ENCODE peak calls at places on chromosomes 5 and 9, in four cellular contexts. F, V, E and B are unnamed samples. For H3K4me1 and H3K9me3, the result is how much of the 10 kb centered on the place peaks cover.

GRCh38 chr5:61625682-61626620 is 293.9 kb downstream of the ZSWIM6 start:
- DNase-seq in F (no peak), V (peak), E (peak), B (peak)

GRCh38 chr9:3954950-3955670 is 344.8 kb downstream of the GLIS3 start:
- DNase-seq in E (no peak), V (no peak), F (no peak), B (no peak)

GRCh38 chr9:27654629-27655285 is 81.5 kb upstream of the C9orf72 start:
- DNase-seq in V (no peak), F (no peak), E (no peak), B (peak)

GRCh38 chr9:4463824-4464223 is 26.4 kb upstream of the SLC1A1 start:
- DNase-seq in F (no peak), E (no peak), V (no peak), B (no peak)

GRCh38 chr9:70466976-70467551 is 52.6 kb upstream of the KLF9 start:
- DNase-seq in V (no peak), F (no peak), E (no peak), B (peak)

GRCh38 chr5:131589510-131590348 is 45.3 kb downstream of the RAPGEF6 start:
- DNase-seq in V (no peak), E (no peak), F (no peak), B (no peak)

GRCh38 chr5:138520971-138521370 is 22.1 kb downstream of the ETF1 start:
- DNase-seq in V (no peak), E (no peak), F (no peak), B (no peak)

GRCh38 chr9:127960410-127961165 is 20.2 kb downstream of the EEIG1 start:
- DNase-seq in V (no peak), F (no peak), E (no peak), B (no peak)

GRCh38 chr5:8683528-8683927 is 814.6 kb downstream of the MTRR start:
- DNase-seq in F (no peak), E (no peak), V (no peak), B (no peak)

GRCh38 chr5:95892784-95893354 is 68.8 kb downstream of the ELL2 start:
- DNase-seq in V (no peak), E (no peak), F (no peak), B (peak)

GRCh38 chr5:133075572-133076536 is 24.0 kb downstream of the HSPA4 start:
- DNase-seq in V (no peak), F (no peak), E (no peak), B (no peak)

DNA sequence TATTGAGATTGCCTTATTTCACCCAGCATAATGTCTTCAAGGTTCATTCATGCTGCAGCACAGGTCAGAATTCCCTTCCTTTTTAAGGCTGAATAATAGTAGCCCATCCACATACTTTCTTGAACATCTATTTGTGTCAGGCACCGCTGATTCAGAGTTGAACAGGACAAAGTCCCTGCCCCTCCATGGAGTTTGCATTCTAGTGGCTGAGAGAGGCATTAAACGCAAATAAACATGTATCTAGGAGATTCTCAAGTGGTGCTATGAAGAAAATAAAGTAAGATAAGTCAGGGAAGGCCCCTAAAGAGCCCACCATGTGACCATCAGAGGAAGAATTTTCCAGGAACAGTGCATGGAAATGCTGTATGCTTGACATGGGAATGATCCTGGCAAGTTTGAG is 23.8 kb downstream of the CSF1R start:
- DNase-seq in V (no peak), E (no peak), F (no peak), B (no peak)
- H3K27ac ChIP-seq in V (no peak), E (no peak), F (no peak), B (no peak)

GRCh38 chr5:158463971-158464370 is 605.0 kb upstream of the CLINT1 start:
- DNase-seq in E (no peak), V (no peak), F (no peak), B (peak)

GRCh38 chr5:158465379-158465972 is 606.5 kb upstream of the CLINT1 start:
- DNase-seq in E (no peak), F (no peak), V (no peak), B (no peak)

GRCh38 chr5:158466196-158466595 is 607.3 kb upstream of the CLINT1 start:
- DNase-seq in V (no peak), F (no peak), E (no peak), B (no peak)

GRCh38 chr5:158463188-158463587 is 604.2 kb upstream of the CLINT1 start:
- DNase-seq in V (no peak), F (no peak), E (no peak), B (no peak)

GRCh38 chr5:158464383-158464782 is 605.4 kb upstream of the CLINT1 start:
- DNase-seq in E (no peak), F (no peak), V (no peak), B (no peak)
- H3K4me1 ChIP-seq in E (under half), F (under half), V (under half), B (under half)

GRCh38 chr5:36900279-36900678 is 23.7 kb downstream of the NIPBL start:
- DNase-seq in F (no peak), V (no peak), E (no peak), B (no peak)
- H3K9me3 ChIP-seq in F (under half), V (under half), E (under half), B (under half)

DNA sequence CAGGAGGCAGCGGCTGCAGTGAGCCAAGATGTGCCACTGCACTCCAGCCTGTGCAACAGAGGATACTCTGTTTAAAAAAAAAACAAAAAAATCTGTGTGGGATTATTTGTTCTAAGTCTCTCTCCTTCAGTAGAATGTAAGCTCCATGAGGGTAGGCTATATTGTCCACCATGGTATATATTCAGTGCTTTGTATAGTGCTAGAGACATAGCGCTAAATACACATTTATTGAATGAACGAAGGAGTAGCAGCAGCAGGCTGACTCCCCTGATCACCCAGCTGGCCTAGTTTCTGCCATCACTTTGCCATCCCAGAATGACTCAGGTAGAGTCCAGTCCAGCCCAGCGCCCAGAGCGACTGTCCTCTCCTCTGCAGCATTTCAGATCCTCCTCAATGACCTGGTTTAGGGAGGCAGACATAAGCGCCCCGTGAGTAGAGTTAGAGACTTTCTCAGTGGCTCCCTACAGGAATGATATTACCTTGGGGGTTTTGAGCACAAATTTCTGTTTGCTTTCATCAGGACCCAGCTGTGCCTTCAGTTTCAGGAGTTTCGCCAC is 716 bp downstream of the HARS1 start:
- DNase-seq in F (no peak), V (no peak), E (no peak), B (no peak)
- H3K27ac ChIP-seq in F (peak), V (peak), E (peak), B (peak)

GRCh38 chr9:36316629-36317317 is 58.5 kb upstream of the GNE start:
- DNase-seq in V (no peak), F (no peak), E (no peak), B (no peak)
- H3K4me1 ChIP-seq in V (under half), F (under half), E (under half), B (under half)

GRCh38 chr9:122418016-122418415 is 47.2 kb downstream of the PTGS1 start:
- DNase-seq in V (no peak), E (no peak), F (no peak), B (no peak)

DNA sequence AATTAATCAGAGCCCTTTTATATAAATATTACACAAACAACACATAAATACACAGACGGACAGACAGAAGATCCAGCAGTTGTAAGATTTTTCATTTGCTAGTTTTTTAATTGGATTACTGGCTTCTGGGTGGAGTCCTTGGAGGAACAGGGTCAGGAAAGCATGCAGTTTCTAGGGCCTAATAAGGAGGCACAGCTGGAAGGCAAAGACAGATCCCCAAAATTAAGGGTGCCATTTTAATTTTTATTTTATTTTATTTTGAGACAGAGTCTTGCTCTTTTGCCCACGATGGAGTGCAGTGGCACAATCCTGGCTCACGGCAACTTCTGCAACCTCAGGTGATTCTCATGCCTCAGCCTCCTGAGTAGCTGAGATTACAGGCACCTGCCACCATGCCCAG is 49.5 kb downstream of the PTGS1 start:
- DNase-seq in E (no peak), V (no peak), F (no peak), B (no peak)
- H3K9me3 ChIP-seq in E (under half), V (under half), F (under half), B (under half)

DNA sequence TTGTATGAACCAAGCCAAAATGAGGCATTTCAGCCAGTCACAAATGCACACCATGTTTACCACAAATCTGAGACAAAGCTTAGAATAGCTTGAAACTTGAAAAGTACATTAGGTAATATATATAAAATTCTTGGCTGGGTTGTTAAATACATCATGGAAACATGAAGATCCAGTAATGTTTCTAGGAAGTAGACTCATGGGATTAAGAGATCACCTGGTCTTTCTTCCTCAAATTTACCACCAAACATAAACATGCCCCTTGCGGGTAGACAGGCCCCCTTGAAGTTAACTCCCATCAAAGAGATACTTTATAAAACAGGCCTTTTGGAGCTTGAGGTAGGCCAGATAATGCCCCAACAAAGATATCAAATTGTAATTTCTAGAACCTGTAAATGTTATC is 128.1 kb upstream of the TARS1 start:
- DNase-seq in V (no peak), F (no peak), E (no peak), B (no peak)
- H3K27ac ChIP-seq in V (no peak), F (no peak), E (no peak), B (no peak)

GRCh38 chr5:32030226-32030625 is 143.9 kb downstream of the GOLPH3 start:
- DNase-seq in F (no peak), V (no peak), E (no peak), B (no peak)
- H3K4me1 ChIP-seq in F (under half), V (under half), E (under half), B (under half)

GRCh38 chr5:178982941-178983340 is 12.2 kb downstream of the GRM6 start:
- DNase-seq in V (no peak), F (no peak), E (no peak), B (no peak)
- H3K9me3 ChIP-seq in V (half or more), F (under half), E (under half), B (under half)

GRCh38 chr5:177024559-177024958 is 2.1 kb downstream of the ZNF346 start:
- DNase-seq in V (no peak), F (no peak), E (no peak), B (no peak)
- H3K27ac ChIP-seq in V (no peak), F (no peak), E (no peak), B (no peak)